ENCODE peak calls at places on chromosome 2, in nine cellular contexts. O is pancreas; E is colonic mucosa; I is cardiac muscle cell; S is left ventricle myocardium inferior; A is CD4-positive, alpha-beta memory T cell; J is Panc1; U is body of pancreas; X is lower lobe of right lung. Q is an unnamed sample. For H3K27me3, the result is how much of the 10 kb centered on the place peaks cover.

GRCh38 chr2:199458806-199459285 is 1.1 kb upstream of the SATB2 start:
- DNase-seq in E (no peak), U (peak), X (peak), A (peak), S (no peak), O (peak), J (no peak), I (peak), Q (no peak)

GRCh38 chr2:209790066-209790728 is 18.6 kb downstream of the UNC80 start:
- DNase-seq in S (no peak), E (no peak), O (no peak), A (no peak), J (no peak), I (no peak), X (no peak), U (no peak), Q (no peak)

GRCh38 chr2:160920791-160921303 is 239.4 kb upstream of the TANK start:
- DNase-seq in O (no peak), E (no peak), I (peak), X (no peak), S (peak), J (no peak), A (no peak), U (no peak), Q (no peak)

GRCh38 chr2:184577056-184577455 is 21.3 kb upstream of the ZNF804A start:
- DNase-seq in S (no peak), I (no peak), X (no peak), U (no peak), O (no peak), E (no peak), A (no peak), J (no peak), Q (no peak)

GRCh38 chr2:17800693-17801458 is 15.4 kb upstream of the MSGN1 start:
- DNase-seq in X (no peak), E (peak), O (no peak), A (no peak), J (no peak), I (no peak), S (no peak), U (no peak), Q (no peak)

GRCh38 chr2:46900381-46900780 is 15.2 kb downstream of the MCFD2 start:
- DNase-seq in S (no peak), J (no peak), I (no peak), X (no peak), O (no peak), A (no peak), U (no peak), E (no peak), Q (no peak)

GRCh38 chr2:167135691-167136090 is 247.4 kb downstream of the XIRP2 start:
- DNase-seq in O (no peak), S (no peak), E (no peak), A (no peak), I (peak), J (no peak), U (no peak), X (no peak), Q (no peak)

GRCh38 chr2:33678447-33678846 is 79.3 kb upstream of the FAM98A start:
- DNase-seq in O (no peak), I (no peak), U (no peak), S (no peak), J (no peak), E (no peak), A (no peak), X (no peak), Q (no peak)

GRCh38 chr2:231104115-231104713 is 20.6 kb downstream of the HTR2B start:
- DNase-seq in E (peak), I (peak), S (peak), A (peak), O (no peak), U (peak), X (no peak), J (peak), Q (peak)

GRCh38 chr2:47782557-47783490 is at the start of gene MSH6:
- DNase-seq in O (peak), U (peak), J (no peak), S (peak), I (peak), X (peak), E (peak), A (peak), Q (peak)

GRCh38 chr2:46858697-46859080 is 56.9 kb downstream of the MCFD2 start:
- DNase-seq in U (no peak), I (peak), A (no peak), O (no peak), X (no peak), S (no peak), E (no peak), J (no peak), Q (no peak)

GRCh38 chr2:18924905-18925691 is 335.7 kb upstream of the NT5C1B start:
- DNase-seq in X (no peak), J (no peak), O (no peak), E (no peak), U (no peak), A (no peak), S (no peak), I (peak), Q (no peak)

GRCh38 chr2:232386490-232386739 is 7.9 kb downstream of the ALPP start:
- DNase-seq in O (no peak), J (no peak), X (peak), E (no peak), U (no peak), I (no peak), S (no peak), A (no peak), Q (no peak)

GRCh38 chr2:232388324-232388891 is 9.9 kb downstream of the ALPP start:
- DNase-seq in E (no peak), J (no peak), A (no peak), U (no peak), I (no peak), S (no peak), X (no peak), O (no peak), Q (no peak)

GRCh38 chr2:232387451-232388171 is 9.1 kb downstream of the ALPP start:
- DNase-seq in U (no peak), X (peak), I (no peak), S (no peak), O (no peak), A (no peak), J (no peak), E (no peak), Q (no peak)

GRCh38 chr2:232385660-232386489 is 7.3 kb downstream of the ALPP start:
- DNase-seq in E (no peak), U (no peak), A (no peak), S (no peak), O (no peak), J (no peak), X (peak), I (peak), Q (no peak)

DNA sequence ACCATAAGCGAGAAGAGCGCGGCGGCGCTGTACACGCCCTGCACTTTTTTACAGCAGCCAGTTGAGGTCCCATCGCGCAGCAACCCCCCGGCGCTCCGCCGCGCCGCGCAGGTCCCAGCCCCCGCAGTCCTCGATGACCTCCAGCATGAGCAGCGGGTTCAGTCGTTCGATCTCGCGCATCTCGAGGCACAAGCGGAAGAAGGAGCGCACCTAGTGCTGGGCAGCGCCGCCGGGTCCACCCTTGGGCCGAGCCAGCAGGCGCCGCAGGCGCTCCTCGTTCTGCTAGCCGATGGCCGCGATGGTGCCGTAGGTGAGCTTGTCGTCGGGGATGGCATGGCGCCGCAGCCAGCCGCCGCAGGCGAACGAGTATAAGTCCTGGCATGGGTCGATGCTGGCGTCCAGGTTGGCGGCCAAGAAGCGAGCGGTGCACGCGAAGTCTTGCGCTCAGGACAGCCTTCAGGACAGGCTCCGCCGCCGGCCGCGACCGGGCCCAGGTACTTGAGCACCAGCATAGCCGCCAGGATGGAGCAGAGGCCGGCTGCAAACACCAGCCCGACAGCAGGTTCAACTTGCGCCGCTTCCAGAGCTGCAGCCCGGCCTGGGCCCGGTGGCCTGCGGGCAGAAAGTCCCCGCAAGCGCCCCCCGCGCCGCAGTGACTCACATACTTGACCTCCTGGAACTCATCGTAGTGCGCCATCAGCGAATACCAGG is 8.3 kb downstream of the ALPP start:
- DNase-seq in O (no peak), J (no peak), E (no peak), U (no peak), S (no peak), X (no peak), A (no peak), I (peak), Q (no peak)
- H3K4me3 ChIP-seq in O (no peak), J (no peak), E (no peak), U (no peak), S (no peak), X (peak), A (no peak), I (peak), Q (peak)

GRCh38 chr2:70894765-70895164 is 40.9 kb upstream of the ATP6V1B1 start:
- DNase-seq in O (peak), U (no peak), S (no peak), I (no peak), A (no peak), X (no peak), J (no peak), E (no peak), Q (no peak)

GRCh38 chr2:70891572-70892356 is 43.9 kb upstream of the ATP6V1B1 start:
- DNase-seq in S (no peak), O (no peak), E (no peak), U (no peak), X (no peak), I (no peak), J (no peak), A (no peak), Q (no peak)

GRCh38 chr2:70892750-70893149 is 43.0 kb upstream of the ATP6V1B1 start:
- DNase-seq in S (no peak), I (no peak), A (no peak), E (no peak), X (no peak), U (no peak), O (no peak), J (no peak), Q (no peak)

GRCh38 chr2:70895249-70895648 is 40.5 kb upstream of the ATP6V1B1 start:
- DNase-seq in X (no peak), A (no peak), O (peak), S (no peak), U (no peak), J (no peak), E (no peak), I (no peak), Q (no peak)

GRCh38 chr2:70893186-70893585 is 42.5 kb upstream of the ATP6V1B1 start:
- DNase-seq in A (no peak), O (no peak), S (no peak), I (no peak), X (no peak), E (no peak), J (no peak), U (no peak), Q (no peak)
- H3K27me3 ChIP-seq in A (under half), O (under half), S (half or more), I (half or more), X (half or more), E (half or more), J (under half), U (under half), Q (under half)

DNA sequence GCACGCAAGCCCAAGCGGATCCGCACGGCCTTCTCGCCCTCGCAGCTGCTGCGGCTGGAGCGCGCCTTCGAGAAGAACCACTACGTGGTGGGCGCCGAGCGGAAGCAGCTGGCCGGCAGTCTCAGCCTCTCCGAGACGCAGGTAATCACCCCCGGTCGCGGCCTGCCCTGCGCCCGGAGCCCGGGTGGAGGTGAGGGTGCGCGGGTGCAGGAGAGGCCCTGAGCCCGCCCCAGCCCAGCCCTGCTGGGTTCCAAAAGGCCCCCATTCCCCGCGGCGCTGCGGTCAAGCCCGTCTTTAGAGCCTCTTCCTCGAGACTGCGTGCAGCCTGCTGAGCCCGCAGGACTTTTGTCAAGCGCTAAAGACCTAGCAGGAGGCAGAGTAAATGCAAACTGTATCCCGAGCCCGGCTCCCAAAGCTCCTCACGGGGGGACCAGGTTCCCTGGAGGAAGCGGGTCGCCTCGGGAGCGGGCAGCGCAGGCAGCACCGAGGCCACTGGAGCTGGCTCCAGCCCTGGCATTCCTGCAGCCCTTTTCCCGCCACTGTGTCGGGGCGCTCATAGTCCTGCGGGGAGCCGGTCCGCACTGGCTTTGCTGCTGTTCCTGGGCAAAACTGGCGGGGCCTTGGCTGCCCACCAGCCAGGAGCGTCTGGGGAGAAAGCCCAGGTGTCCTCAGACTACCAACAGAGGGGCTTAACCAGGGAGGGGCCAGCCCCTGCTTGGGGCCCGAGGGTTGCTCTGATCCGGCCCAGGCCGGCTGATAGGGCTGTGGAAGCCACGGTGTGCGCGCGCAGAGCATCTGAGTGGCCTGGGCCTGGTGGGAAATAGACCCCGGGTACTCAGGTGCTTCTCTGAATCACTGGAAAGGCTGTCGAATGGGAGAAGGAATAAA is 7.3 kb downstream of the EMX1 start:
- DNase-seq in O (no peak), E (no peak), X (no peak), A (no peak), U (no peak), I (no peak), S (no peak), J (no peak), Q (peak)
- H3K4me3 ChIP-seq in O (no peak), E (no peak), X (no peak), A (no peak), U (no peak), I (no peak), S (peak), J (no peak), Q (peak)

DNA sequence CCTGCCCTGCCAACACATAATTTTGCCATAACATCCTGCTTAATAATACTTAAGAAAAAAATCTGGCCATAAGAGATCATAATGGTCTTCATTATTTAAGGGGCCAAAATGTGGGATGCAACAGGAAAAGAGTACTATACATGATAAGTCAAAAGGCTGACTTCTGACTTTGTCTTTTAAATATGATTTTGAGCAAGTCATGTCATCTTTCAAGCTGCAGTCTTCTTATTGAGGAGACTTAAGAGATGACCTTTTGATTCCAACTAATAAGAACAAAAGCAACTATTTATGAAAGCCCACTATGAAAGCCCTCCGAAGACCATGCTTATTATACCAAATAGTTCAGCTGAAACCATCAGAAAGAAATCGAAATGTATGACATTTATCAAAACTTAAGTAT is 41.6 kb downstream of the PUM2 start:
- DNase-seq in E (no peak), I (no peak), O (no peak), J (no peak), A (no peak), S (no peak), U (no peak), X (no peak), Q (no peak)
- H3K27me3 ChIP-seq in E (under half), I (under half), O (under half), J (under half), A (under half), S (under half), U (under half), X (under half), Q (under half)

DNA sequence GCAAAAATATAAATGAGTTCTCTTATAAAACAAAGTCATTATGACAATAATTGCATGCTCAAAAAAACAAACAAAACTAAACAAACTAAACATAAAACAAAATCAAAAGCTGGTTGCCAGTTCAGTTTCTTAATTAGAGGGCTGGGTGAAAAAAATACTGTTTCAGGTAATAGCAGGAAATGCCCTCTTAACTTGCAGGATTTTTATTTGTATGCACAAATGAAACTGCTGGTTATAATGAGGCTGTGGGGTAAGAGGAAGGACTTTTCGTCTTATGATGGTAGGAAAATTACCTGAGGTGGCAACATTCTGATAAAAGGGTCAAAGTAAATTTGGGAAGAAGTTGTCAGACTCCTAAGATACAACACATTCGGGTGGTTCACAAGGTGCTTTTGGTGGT is 21.5 kb upstream of the CDKL4 start:
- DNase-seq in O (no peak), U (no peak), I (no peak), S (no peak), J (no peak), E (no peak), A (no peak), X (no peak), Q (no peak)
- H3K4me3 ChIP-seq in O (no peak), U (no peak), I (no peak), S (no peak), J (no peak), E (no peak), A (no peak), X (no peak), Q (no peak)

GRCh38 chr2:127423880-127424279 is 5.7 kb downstream of the PROC start:
- DNase-seq in E (no peak), S (no peak), I (no peak), U (no peak), J (no peak), A (no peak), X (no peak), O (no peak), Q (no peak)
- H3K27me3 ChIP-seq in E (under half), S (half or more), I (half or more), U (under half), J (under half), A (under half), X (under half), O (under half), Q (under half)

DNA sequence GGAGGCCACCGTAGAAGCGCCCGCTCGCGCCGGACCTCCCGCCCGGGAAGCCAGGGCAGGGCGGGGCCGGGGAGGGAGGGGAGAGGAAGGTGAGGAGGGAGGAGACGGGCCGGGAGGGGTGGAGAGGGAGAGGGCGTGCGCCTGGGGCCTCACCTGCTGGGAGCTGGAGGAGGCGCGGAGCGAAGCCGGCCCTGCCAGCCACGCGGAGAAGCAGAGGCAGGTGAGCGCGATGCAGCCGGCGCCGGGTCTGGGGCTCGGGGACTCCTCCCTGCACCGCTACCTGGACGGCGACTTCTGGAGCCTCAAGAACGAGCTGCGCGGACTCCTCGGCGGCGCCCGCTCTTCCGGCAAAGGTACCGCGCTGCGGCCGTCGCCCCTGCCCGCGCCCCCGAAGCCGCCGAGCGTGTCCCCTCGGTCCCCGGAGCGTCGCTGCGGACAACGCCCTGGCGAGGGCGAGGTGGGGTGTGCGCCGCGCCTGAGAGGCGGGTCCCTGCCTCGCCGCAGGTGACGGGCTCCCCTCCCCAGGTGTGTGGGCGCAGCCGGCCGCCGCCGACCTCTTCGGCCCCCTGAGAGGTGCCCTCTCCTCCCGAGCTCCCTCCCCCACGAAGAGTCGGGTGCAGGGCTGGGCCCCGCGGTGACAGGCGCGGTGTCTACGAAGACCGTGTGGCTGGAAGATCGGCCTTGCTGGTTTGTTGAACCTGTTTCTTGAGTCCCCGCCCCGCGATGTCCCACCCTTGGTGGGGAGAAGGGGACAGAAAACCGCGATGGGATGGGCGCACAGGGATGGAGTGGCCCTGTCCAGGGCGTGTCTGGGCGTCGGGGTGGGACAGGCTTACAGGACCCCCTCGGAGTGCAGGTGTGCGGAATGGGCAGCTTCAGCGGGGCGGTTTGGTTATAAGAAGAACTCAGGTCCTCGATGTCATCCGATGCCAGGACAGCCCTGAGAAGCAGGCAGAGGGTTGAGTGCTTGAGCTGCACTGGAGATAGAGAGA is at the start of gene ACOXL:
- DNase-seq in I (no peak), S (no peak), U (peak), X (peak), E (peak), J (no peak), A (peak), O (peak), Q (no peak)
- H3K4me3 ChIP-seq in I (peak), S (peak), U (no peak), X (peak), E (peak), J (peak), A (no peak), O (peak), Q (peak)

Q was measured in breast epithelium.